ENCODE peak calls at places on chromosome 21, in ten cellular contexts. A, G, Q, Z, U, I, F, H, W and P are unnamed samples.

GRCh38 chr21:26732442-26733221 is 112.6 kb downstream of the ADAMTS1 start:
- DNase-seq in A (peak; percentile 18), G (no peak), Q (peak; percentile 68), Z (no peak), U (peak; percentile 36), I (peak; percentile 69), F (peak; percentile 58), H (peak; percentile 66), W (peak; percentile 73), P (peak; percentile 61)

GRCh38 chr21:35408401-35408800 is 359.3 kb upstream of the RUNX1 start:
- DNase-seq in A (no peak), G (no peak), Q (no peak), Z (no peak), U (no peak), I (no peak), F (no peak), H (no peak), W (no peak), P (no peak)

GRCh38 chr21:38083534-38083933 is 167.3 kb upstream of the KCNJ6 start:
- DNase-seq in A (no peak), G (no peak), Q (no peak), Z (no peak), U (no peak), I (no peak), F (no peak), H (no peak), W (no peak), P (no peak)

GRCh38 chr21:36470294-36470693 is 9.6 kb downstream of the CLDN14 start:
- DNase-seq in A (no peak), G (no peak), Q (no peak), Z (no peak), U (no peak), I (no peak), F (no peak), H (peak; percentile 36), W (peak; percentile 44), P (no peak)

GRCh38 chr21:46124083-46124925 is 26.4 kb downstream of the COL6A2 start:
- DNase-seq in A (no peak), G (no peak), Q (peak; percentile 2), Z (no peak), U (no peak), I (no peak), F (no peak), H (peak; percentile 7), W (peak; percentile 20), P (no peak)

GRCh38 chr21:34986561-34987533 is 62.3 kb downstream of the RUNX1 start:
- DNase-seq in A (peak; percentile 65), G (no peak), Q (no peak), Z (peak; percentile 37), U (no peak), I (peak; percentile 91), F (no peak), H (no peak), W (peak; percentile 36), P (no peak)

GRCh38 chr21:35034203-35034926 is 14.7 kb downstream of the RUNX1 start:
- DNase-seq in A (no peak), G (no peak), Q (no peak), Z (no peak), U (no peak), I (no peak), F (no peak), H (no peak), W (no peak), P (no peak)

GRCh38 chr21:37915516-37915915 is 741 bp downstream of the KCNJ6 start:
- DNase-seq in A (no peak), G (no peak), Q (peak; percentile 11), Z (no peak), U (no peak), I (no peak), F (peak; percentile 3), H (peak; percentile 43), W (peak; percentile 43), P (peak; percentile 23)

GRCh38 chr21:25837545-25838263 is 102.9 kb downstream of the GABPA start:
- DNase-seq in A (no peak), G (no peak), Q (no peak), Z (no peak), U (no peak), I (peak; percentile 62), F (no peak), H (no peak), W (no peak), P (no peak)

GRCh38 chr21:16195896-16196443 is 466.2 kb downstream of the USP25 start:
- DNase-seq in A (no peak), G (no peak), Q (no peak), Z (peak; percentile 3), U (no peak), I (no peak), F (no peak), H (no peak), W (no peak), P (no peak)

GRCh38 chr21:45293214-45293725 is 5.6 kb upstream of the POFUT2 start:
- DNase-seq in A (no peak), G (no peak), Q (no peak), Z (no peak), U (peak; percentile 20), I (peak; percentile 49), F (no peak), H (no peak), W (peak; percentile 27), P (no peak)

GRCh38 chr21:36785615-36786014 is 86.7 kb downstream of the SIM2 start:
- DNase-seq in A (no peak), G (no peak), Q (no peak), Z (no peak), U (no peak), I (no peak), F (no peak), H (no peak), W (no peak), P (no peak)

GRCh38 chr21:31991356-31992331 is 118.8 kb downstream of the HUNK start:
- DNase-seq in A (no peak), G (no peak), Q (peak; percentile 45), Z (no peak), U (no peak), I (no peak), F (no peak), H (peak; percentile 72), W (peak; percentile 61), P (no peak)

GRCh38 chr21:36756527-36756926 is 57.6 kb downstream of the SIM2 start:
- DNase-seq in A (no peak), G (no peak), Q (no peak), Z (no peak), U (no peak), I (peak; percentile 23), F (no peak), H (no peak), W (no peak), P (no peak)

GRCh38 chr21:37746849-37747248 is 169.4 kb downstream of the KCNJ6 start:
- DNase-seq in A (no peak), G (no peak), Q (no peak), Z (no peak), U (no peak), I (no peak), F (no peak), H (no peak), W (no peak), P (no peak)

GRCh38 chr21:25528511-25528910 is 78.8 kb downstream of the MRPL39 start:
- DNase-seq in A (no peak), G (no peak), Q (no peak), Z (no peak), U (no peak), I (no peak), F (no peak), H (no peak), W (no peak), P (no peak)

GRCh38 chr21:34889287-34889536 is 159.9 kb downstream of the RUNX1 start:
- DNase-seq in A (no peak), G (peak; percentile 40), Q (peak; percentile 51), Z (peak; percentile 58), U (peak; percentile 47), I (peak; percentile 68), F (peak; percentile 44), H (peak; percentile 37), W (peak; percentile 49), P (peak; percentile 49)

GRCh38 chr21:42381347-42381984 is 14.4 kb downstream of the TMPRSS3 start:
- DNase-seq in A (no peak), G (no peak), Q (peak; percentile 17), Z (peak; percentile 7), U (peak; percentile 85), I (peak; percentile 34), F (peak; percentile 15), H (peak; percentile 55), W (peak; percentile 76), P (no peak)
- TF ChIP-seq CTCF in A (peak; percentile 95), G (no peak), Q (peak; percentile 30), Z (peak; percentile 69), U (peak; percentile 84), I (peak; percentile 88), F (peak; percentile 77), H (peak; percentile 48), W (peak; percentile 79), P (peak; percentile 47)

DNA sequence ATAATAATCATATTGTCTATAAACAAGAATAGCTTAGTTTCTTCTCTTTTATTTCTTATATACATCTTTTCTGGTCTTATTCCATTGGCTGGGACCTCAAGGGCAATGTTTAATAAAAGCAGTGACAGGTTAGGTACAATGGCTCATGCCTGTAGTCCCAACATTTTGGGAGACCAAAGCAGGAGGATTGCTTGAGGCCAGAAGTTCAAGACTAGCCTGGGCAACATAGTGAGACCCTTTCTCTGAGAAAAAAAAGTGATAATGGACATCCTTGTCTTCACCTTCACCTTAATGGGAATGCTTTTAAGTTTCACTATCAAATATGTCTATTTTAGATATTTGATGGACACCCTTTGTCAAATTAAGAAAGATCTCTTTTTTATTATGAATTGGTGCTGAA is 8.1 kb downstream of the B3GALT5 start:
- DNase-seq in A (no peak), G (no peak), Q (no peak), Z (no peak), U (no peak), I (no peak), F (no peak), H (no peak), W (no peak), P (no peak)
- TF ChIP-seq CTCF in A (no peak), G (no peak), Q (no peak), Z (no peak), U (no peak), I (no peak), F (no peak), H (no peak), W (no peak), P (no peak)

DNA sequence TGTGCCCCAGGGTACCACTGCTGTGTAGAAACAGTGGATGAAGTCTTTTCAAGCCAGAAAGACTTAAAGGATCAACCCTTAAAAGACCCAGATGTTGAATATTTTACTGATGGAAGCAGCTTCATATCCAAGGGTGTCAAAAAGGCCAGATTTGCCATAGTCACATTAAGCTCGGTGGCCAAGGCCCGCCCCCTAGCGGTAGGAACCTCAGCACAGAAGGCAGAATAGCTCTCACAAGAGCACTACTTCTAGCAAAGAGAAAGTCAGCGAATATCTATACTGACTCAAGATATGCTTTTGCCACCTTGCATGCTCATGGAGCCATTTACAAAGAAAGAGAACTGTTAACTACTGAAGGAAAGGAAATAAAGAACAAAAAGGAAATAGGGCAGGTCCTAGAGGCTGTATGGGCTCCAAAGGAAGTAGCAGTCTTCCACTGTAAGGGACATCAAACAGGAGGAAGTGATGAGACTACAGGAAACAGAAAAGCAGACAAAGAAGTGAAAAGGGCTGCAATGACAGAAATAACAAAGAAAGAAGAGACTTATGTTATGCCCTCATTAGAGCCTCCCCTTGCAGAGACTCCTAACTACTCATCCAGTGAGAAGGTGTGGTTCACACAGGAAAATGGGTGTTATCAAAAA is 90.5 kb downstream of the LIPI start:
- DNase-seq in A (no peak), G (no peak), Q (peak; percentile 66), Z (no peak), U (peak; percentile 49), I (no peak), F (peak; percentile 52), H (peak; percentile 73), W (peak; percentile 59), P (peak; percentile 25)
- TF ChIP-seq CTCF in A (peak; percentile 48), G (no peak), Q (peak; percentile 78), Z (peak; percentile 39), U (peak; percentile 48), I (peak; percentile 46), F (no peak), H (peak; percentile 80), W (peak; percentile 70), P (peak; percentile 46)

GRCh38 chr21:41916888-41917433 is 36.9 kb downstream of the C2CD2 start:
- DNase-seq in A (no peak), G (no peak), Q (no peak), Z (no peak), U (no peak), I (no peak), F (no peak), H (no peak), W (no peak), P (no peak)
- TF ChIP-seq CTCF in A (no peak), G (no peak), Q (no peak), Z (no peak), U (no peak), I (peak; percentile 10), F (no peak), H (no peak), W (no peak), P (no peak)